ENCODE peak calls at places on chromosome 13, in seven cellular contexts. K is activated naive CD4-positive, alpha-beta T cell treated with anti-CD3 and anti-CD28 coated beads for 36 hours; X is brain microvascular endothelial cell; O is C1 segment of cervical spinal cord; B is RWPE1; V is NT2/D1; S is SW 1271. Y is an unnamed sample.

GRCh38 chr13:99432637-99433542 is 68.4 kb upstream of the TM9SF2 start:
- DNase-seq in V (peak), X (peak), S (peak), K (peak), B (peak), O (no peak), Y (peak)

GRCh38 chr13:76148374-76148773 is 512.2 kb downstream of the LMO7 start:
- DNase-seq in K (no peak), S (no peak), O (no peak), V (no peak), B (no peak), X (no peak), Y (no peak)

GRCh38 chr13:111241006-111241755 is 79.3 kb upstream of the TEX29 start:
- DNase-seq in X (no peak), O (peak), K (no peak), S (no peak), V (no peak), B (no peak), Y (no peak)

GRCh38 chr13:37127706-37128241 is 22.3 kb upstream of the CSNK1A1L start:
- DNase-seq in V (no peak), B (no peak), X (peak), S (no peak), K (no peak), O (no peak), Y (peak)

GRCh38 chr13:65855276-65855675 is 1374.9 kb downstream of the PCDH9 start:
- DNase-seq in X (no peak), K (no peak), S (no peak), V (no peak), B (peak), O (no peak), Y (no peak)

GRCh38 chr13:39503048-39503447 is 99.9 kb downstream of the LHFPL6 start:
- DNase-seq in O (no peak), S (no peak), X (no peak), K (no peak), V (no peak), B (no peak), Y (no peak)

GRCh38 chr13:24083141-24083540 is 77.4 kb upstream of the SPATA13 start:
- DNase-seq in X (no peak), O (no peak), V (no peak), K (no peak), S (no peak), B (no peak), Y (no peak)

GRCh38 chr13:32783067-32783466 is 196.8 kb downstream of the PDS5B start:
- DNase-seq in V (no peak), S (no peak), B (no peak), O (no peak), X (peak), K (peak), Y (no peak)

GRCh38 chr13:36130168-36130541 is 1.0 kb downstream of the DCLK1 start:
- DNase-seq in X (no peak), B (no peak), K (no peak), S (no peak), V (no peak), O (no peak), Y (no peak)

GRCh38 chr13:57409656-57410055 is 221.9 kb upstream of the PCDH17 start:
- DNase-seq in V (no peak), S (no peak), O (no peak), K (no peak), B (no peak), X (no peak), Y (no peak)

GRCh38 chr13:91296011-91296410 is 51.5 kb upstream of the MIR17HG start:
- DNase-seq in X (no peak), K (no peak), V (no peak), B (no peak), O (no peak), S (no peak), Y (no peak)

GRCh38 chr13:41361501-41361900 is 50.4 kb downstream of the NAA16 start:
- DNase-seq in K (no peak), B (no peak), O (no peak), S (no peak), X (peak), V (no peak), Y (no peak)

GRCh38 chr13:108322206-108322824 is 52.8 kb downstream of the TNFSF13B start:
- DNase-seq in X (peak), B (peak), S (no peak), O (no peak), V (no peak), K (no peak), Y (peak)

GRCh38 chr13:33313504-33313903 is 27.9 kb upstream of the STARD13 start:
- DNase-seq in B (no peak), S (no peak), K (no peak), X (no peak), V (no peak), O (no peak), Y (no peak)

GRCh38 chr13:109998808-109999528 is 212.6 kb upstream of the IRS2 start:
- DNase-seq in V (no peak), K (no peak), X (peak), S (no peak), B (peak), O (no peak), Y (no peak)

GRCh38 chr13:43132228-43132627 is 108.8 kb downstream of the DNAJC15 start:
- DNase-seq in X (peak), V (peak), O (no peak), B (peak), K (peak), S (no peak), Y (no peak)

GRCh38 chr13:41802684-41803554 is 158.0 kb downstream of the VWA8 start:
- DNase-seq in K (peak), S (no peak), B (peak), V (no peak), X (peak), O (no peak), Y (peak)

GRCh38 chr13:27969073-27969865 is at the start of gene CDX2:
- DNase-seq in K (no peak), X (no peak), B (no peak), V (no peak), O (no peak), S (no peak), Y (no peak)

GRCh38 chr13:29484796-29485195 is 110.7 kb downstream of the SLC7A1 start:
- DNase-seq in V (no peak), B (no peak), X (no peak), O (no peak), K (no peak), S (no peak), Y (no peak)

GRCh38 chr13:99981115-99982020 is at the start of gene ZIC2:
- DNase-seq in V (no peak), B (no peak), O (no peak), S (peak), X (peak), K (no peak), Y (no peak)